ENCODE peak calls at places on chromosomes 1 and 21, in four cellular contexts. S is substantia nigra, J is SHP77, P is WTC11. Q is an unnamed sample.

GRCh38 chr1:179029293-179029692 is 3.6 kb downstream of the FAM20B start:
- DNase-seq in S (no peak), J (no peak), P (no peak), Q (no peak)

GRCh38 chr1:11053758-11054137 is 6.1 kb downstream of the SRM start:
- DNase-seq in S (no peak), J (no peak), P (peak), Q (no peak)

GRCh38 chr1:7111855-7112254 is 326.6 kb downstream of the CAMTA1 start:
- DNase-seq in S (no peak), J (no peak), P (no peak), Q (no peak)

GRCh38 chr1:39436842-39437241 is 54.6 kb upstream of the BMP8A start:
- DNase-seq in S (no peak), J (no peak), P (no peak), Q (no peak)

GRCh38 chr21:25735895-25736597 is 1.3 kb downstream of the GABPA start:
- DNase-seq in S (no peak), J (no peak), P (no peak), Q (peak)

GRCh38 chr1:160070243-160071163 is 543 bp upstream of the KCNJ10 start:
- DNase-seq in S (peak), J (no peak), P (peak), Q (peak)

GRCh38 chr1:25614466-25615171 is 2.0 kb upstream of the MAN1C1 start:
- DNase-seq in S (no peak), J (no peak), P (no peak), Q (no peak)

GRCh38 chr1:222880586-222880985 is 65.7 kb downstream of the DISP1 start:
- DNase-seq in S (no peak), J (no peak), P (no peak), Q (no peak)

GRCh38 chr1:167409183-167409582 is 109.1 kb downstream of the CD247 start:
- DNase-seq in S (no peak), J (no peak), P (no peak), Q (peak)

GRCh38 chr1:183230403-183230802 is 44.3 kb downstream of the LAMC2 start:
- DNase-seq in S (no peak), J (no peak), P (no peak), Q (peak)

GRCh38 chr1:22325531-22326371 is 125.9 kb upstream of the ZBTB40 start:
- DNase-seq in S (no peak), J (no peak), P (no peak), Q (no peak)

GRCh38 chr1:214216779-214217178 is 64.2 kb upstream of the SMYD2 start:
- DNase-seq in S (no peak), J (peak), P (no peak), Q (no peak)

GRCh38 chr1:1260843-1261560 is 12.7 kb downstream of the UBE2J2 start:
- DNase-seq in S (no peak), J (no peak), P (no peak), Q (no peak)

GRCh38 chr1:35860680-35861079 is 22.3 kb upstream of the AGO1 start:
- DNase-seq in S (no peak), J (no peak), P (no peak), Q (no peak)

GRCh38 chr1:118155106-118155505 is 29.9 kb downstream of the SPAG17 start:
- DNase-seq in S (no peak), J (no peak), P (no peak), Q (no peak)

GRCh38 chr1:47424336-47424982 is 8.4 kb downstream of the FOXE3 start:
- DNase-seq in S (no peak), J (peak), P (peak), Q (peak)

GRCh38 chr1:82820816-82821215 is 1020.1 kb downstream of the ADGRL2 start:
- DNase-seq in S (no peak), J (no peak), P (no peak), Q (no peak)

GRCh38 chr1:162372159-162373071 is 4.2 kb downstream of the SPATA46 start:
- DNase-seq in S (no peak), J (no peak), P (no peak), Q (no peak)

GRCh38 chr21:31909153-31909771 is 36.4 kb downstream of the HUNK start:
- DNase-seq in S (no peak), J (no peak), P (no peak), Q (no peak)

GRCh38 chr1:160460683-160461287 is 60.4 kb downstream of the VANGL2 start:
- DNase-seq in S (no peak), J (no peak), P (no peak), Q (no peak)

GRCh38 chr21:17416139-17416538 is 96.7 kb upstream of the CXADR start:
- DNase-seq in S (no peak), J (no peak), P (no peak), Q (no peak)

GRCh38 chr1:204670152-204670927 is 15.2 kb downstream of the LRRN2 start:
- DNase-seq in S (no peak), J (no peak), P (no peak), Q (no peak)

GRCh38 chr21:25862596-25862995 is 127.8 kb downstream of the GABPA start:
- DNase-seq in S (no peak), J (no peak), P (peak), Q (peak)

Q was measured in NCI-H526.